ENCODE peak calls at places on chromosomes 13 and 19, in six cellular contexts. W is stimulated activated CD4-positive, alpha-beta T cell treated with anti-CD3 and anti-CD28 coated beads, Interleukin-12 subunit alpha, Interleukin-12 subunit beta, amount 100 ng/mL, for 4 hours; A is stimulated activated CD8-positive, alpha-beta memory T cell treated with anti-CD3 and anti-CD28 coated beads, Interleukin-4, amount 100 ng/mL, for 1 hour; C is EH; G is stomach; V is T-helper 17 cell. B is an unnamed sample.

GRCh38 chr13:69946443-69946955 is 161.1 kb upstream of the ATXN8OS start:
- DNase-seq in W (no peak), A (no peak), C (no peak), G (no peak), V (no peak), B (no peak)

GRCh38 chr19:40147693-40148347 is 43.4 kb upstream of the MAP3K10 start:
- DNase-seq in W (no peak), A (no peak), C (peak), G (no peak), V (no peak), B (no peak)

GRCh38 chr13:97468331-97468730 is 34.4 kb downstream of the RAP2A start:
- DNase-seq in W (no peak), A (no peak), C (no peak), G (no peak), V (no peak), B (no peak)

GRCh38 chr19:5940260-5941208 is 26.5 kb downstream of the CAPS start:
- DNase-seq in W (no peak), A (no peak), C (no peak), G (no peak), V (no peak), B (no peak)

GRCh38 chr13:51772781-51773180 is 31.2 kb downstream of the DHRS12 start:
- DNase-seq in W (no peak), A (no peak), C (no peak), G (no peak), V (no peak), B (no peak)

GRCh38 chr19:12205296-12205695 is 42.4 kb downstream of the ZNF136 start:
- DNase-seq in W (no peak), A (no peak), C (no peak), G (no peak), V (no peak), B (no peak)

GRCh38 chr13:49530452-49530851 is 34.7 kb downstream of the PHF11 start:
- DNase-seq in W (no peak), A (no peak), C (no peak), G (no peak), V (no peak), B (no peak)

GRCh38 chr13:36395280-36395679 is 37.0 kb upstream of the CCNA1 start:
- DNase-seq in W (no peak), A (no peak), C (peak), G (no peak), V (no peak), B (no peak)

GRCh38 chr19:48471836-48472235 is 2.7 kb downstream of the CYTH2 start:
- DNase-seq in W (no peak), A (no peak), C (no peak), G (no peak), V (no peak), B (no peak)

GRCh38 chr13:26589754-26590153 is 32.3 kb downstream of the WASF3 start:
- DNase-seq in W (no peak), A (no peak), C (peak), G (peak), V (no peak), B (no peak)

GRCh38 chr19:13441810-13442512 is 64.3 kb downstream of the CACNA1A start:
- DNase-seq in W (peak), A (peak), C (peak), G (no peak), V (peak), B (peak)

GRCh38 chr19:45769821-45770191 is 754 bp upstream of the SIX5 start:
- DNase-seq in W (peak), A (no peak), C (no peak), G (peak), V (peak), B (peak)

GRCh38 chr13:51154029-51154555 is 43.0 kb upstream of the C13orf42 start:
- DNase-seq in W (no peak), A (no peak), C (peak), G (no peak), V (no peak), B (no peak)

GRCh38 chr19:28535352-28535775 is 677.6 kb downstream of the UQCRFS1 start:
- DNase-seq in W (no peak), A (no peak), C (no peak), G (no peak), V (no peak), B (no peak)

GRCh38 chr19:11587302-11587972 is 9.8 kb upstream of the ZNF627 start:
- DNase-seq in W (peak), A (peak), C (peak), G (peak), V (peak), B (peak)

GRCh38 chr19:4910594-4911273 is 1.4 kb downstream of the UHRF1 start:
- DNase-seq in W (no peak), A (no peak), C (peak), G (no peak), V (no peak), B (no peak)

GRCh38 chr19:34180709-34181108 is 8.4 kb downstream of the LSM14A start:
- DNase-seq in W (no peak), A (no peak), C (no peak), G (no peak), V (no peak), B (no peak)

GRCh38 chr13:80655778-80656518 is 315.0 kb upstream of the SPRY2 start:
- DNase-seq in W (no peak), A (no peak), C (no peak), G (no peak), V (no peak), B (no peak)

GRCh38 chr13:110206170-110206569 is 100.8 kb downstream of the COL4A1 start:
- DNase-seq in W (no peak), A (no peak), C (no peak), G (no peak), V (no peak), B (no peak)